ENCODE peak calls at places on chromosomes 5 and 9, in seven cellular contexts. M is H4, N is HFFc6, F is IMR-90, K is A549, V is hypothalamus, E is GM03348. A is an unnamed sample.
A peak's percentile ranks its signal among the peaks of the same experiment; 100 is the strongest.

GRCh38 chr5:121572061-121572460 is 279.6 kb upstream of the FTMT start:
- DNase-seq in V (no peak), K (no peak), E (no peak), N (no peak), F (no peak), M (no peak), A (no peak)

GRCh38 chr9:76644647-76645250 is 119.5 kb upstream of the PCA3 start:
- DNase-seq in V (no peak), E (no peak), F (no peak), K (no peak), M (no peak), N (no peak), A (no peak)

GRCh38 chr9:127522727-127523126 is 71.4 kb downstream of the LRSAM1 start:
- DNase-seq in V (no peak), M (no peak), E (no peak), F (no peak), N (peak; percentile 57), K (peak; percentile 51), A (no peak)

GRCh38 chr9:72524820-72525539 is 3.6 kb downstream of the TMC1 start:
- DNase-seq in K (peak; percentile 94), F (peak; percentile 100), N (peak; percentile 99), V (no peak), M (peak; percentile 98), E (peak; percentile 81), A (peak; percentile 66)

GRCh38 chr9:98834386-98834785 is 26.9 kb downstream of the GALNT12 start:
- DNase-seq in E (no peak), V (no peak), K (no peak), M (no peak), N (no peak), F (no peak), A (no peak)

GRCh38 chr9:110140276-110140675 is 67.7 kb downstream of the C9orf152 start:
- DNase-seq in V (no peak), N (no peak), F (no peak), E (no peak), K (no peak), M (no peak), A (no peak)

GRCh38 chr5:176817864-176818377 is 7.6 kb downstream of the UNC5A start:
- DNase-seq in F (no peak), N (no peak), K (peak; percentile 62), V (no peak), M (no peak), E (peak; percentile 68), A (peak; percentile 55)

GRCh38 chr5:2569201-2569600 is 182.3 kb downstream of the IRX2 start:
- DNase-seq in N (no peak), M (no peak), F (no peak), E (no peak), V (no peak), K (no peak), A (no peak)

GRCh38 chr5:33806736-33807442 is 84.9 kb downstream of the ADAMTS12 start:
- DNase-seq in F (peak; percentile 87), E (peak; percentile 63), M (peak; percentile 16), V (no peak), K (no peak), N (peak; percentile 58), A (no peak)

GRCh38 chr9:136204838-136205706 is at the start of gene LHX3:
- DNase-seq in M (no peak), N (no peak), K (no peak), V (no peak), F (no peak), E (peak; percentile 86), A (peak; percentile 63)

GRCh38 chr9:4662108-4662988 is at the start of gene PLPP6:
- DNase-seq in V (peak; percentile 38), N (peak; percentile 86), F (peak; percentile 75), M (peak; percentile 62), K (peak; percentile 91), E (peak; percentile 93), A (peak; percentile 86)

GRCh38 chr5:72242796-72243475 is 77.1 kb downstream of the MRPS27 start:
- DNase-seq in F (no peak), M (peak; percentile 54), V (no peak), E (no peak), N (no peak), K (no peak), A (no peak)

GRCh38 chr9:34513567-34514214 is 9.1 kb downstream of the ENHO start:
- DNase-seq in V (no peak), N (no peak), F (no peak), K (no peak), E (no peak), M (no peak), A (no peak)

GRCh38 chr9:2234371-2234893 is 219.3 kb downstream of the SMARCA2 start:
- DNase-seq in F (peak; percentile 21), M (peak; percentile 19), K (no peak), V (no peak), N (no peak), E (peak; percentile 14), A (no peak)

GRCh38 chr9:136494531-136495215 is 11.8 kb upstream of the SEC16A start:
- DNase-seq in M (no peak), V (no peak), K (no peak), F (no peak), E (no peak), N (no peak), A (no peak)

GRCh38 chr9:135223831-135224230 is 136.4 kb downstream of the OLFM1 start:
- DNase-seq in M (no peak), E (no peak), N (no peak), V (no peak), K (no peak), F (no peak), A (no peak)

GRCh38 chr5:89967806-89968444 is 441.6 kb downstream of the CETN3 start:
- DNase-seq in K (no peak), N (no peak), V (no peak), E (peak; percentile 25), M (no peak), F (no peak), A (no peak)

GRCh38 chr9:101307524-101308213 is 77.1 kb downstream of the BAAT start:
- DNase-seq in K (no peak), V (no peak), N (no peak), F (no peak), M (no peak), E (no peak), A (no peak)

GRCh38 chr5:81233080-81233634 is at the start of gene CKMT2:
- DNase-seq in N (no peak), F (no peak), V (peak; percentile 24), M (no peak), E (peak; percentile 64), K (no peak), A (peak; percentile 48)

GRCh38 chr9:129619787-129620668 is 873 bp downstream of the C9orf50 start:
- DNase-seq in M (no peak), E (peak; percentile 75), K (peak; percentile 49), F (peak; percentile 34), V (no peak), N (no peak), A (no peak)

GRCh38 chr5:27315541-27316282 is 277.3 kb upstream of the CDH9 start:
- DNase-seq in N (peak; percentile 25), V (no peak), F (peak; percentile 77), E (peak; percentile 11), K (no peak), M (peak; percentile 46), A (no peak)